ENCODE peak calls at places on chromosomes 4 and X, in seven cellular contexts. I is GM12864, H is upper lobe of right lung, D is psoas muscle, P is bronchial epithelial cell, A is BJ, M is brain microvascular endothelial cell. K is an unnamed sample.

GRCh38 chr4:54567327-54567726 is 90.4 kb upstream of the KIT start:
- DNase-seq in I (no peak), H (no peak), D (no peak), P (no peak), A (no peak), M (no peak), K (no peak)

GRCh38 chr4:38567448-38567847 is 96.6 kb upstream of the KLF3 start:
- DNase-seq in I (no peak), H (no peak), D (no peak), P (peak), A (no peak), M (no peak), K (no peak)

GRCh38 chr4:78659264-78659663 is 107.7 kb downstream of the ANXA3 start:
- DNase-seq in I (no peak), H (no peak), D (no peak), P (no peak), A (no peak), M (no peak), K (no peak)

GRCh38 chr4:185566425-185566824 is 31.1 kb upstream of the PDLIM3 start:
- DNase-seq in I (no peak), H (no peak), D (no peak), P (no peak), A (no peak), M (no peak), K (no peak)

GRCh38 chrX:134206221-134206620 is 30.8 kb upstream of the CCDC160 start:
- DNase-seq in I (no peak), H (no peak), D (no peak), P (no peak), A (no peak), M (no peak), K (no peak)

GRCh38 chr4:86970447-86971354 is 35.9 kb downstream of the AFF1 start:
- DNase-seq in I (no peak), H (no peak), D (no peak), P (peak), A (no peak), M (no peak), K (no peak)

GRCh38 chrX:140346711-140347110 is 158.2 kb downstream of the SOX3 start:
- DNase-seq in I (no peak), H (no peak), D (no peak), P (peak), A (no peak), M (no peak), K (no peak)

GRCh38 chr4:161791796-161792556 is 371.8 kb downstream of the FSTL5 start:
- DNase-seq in I (no peak), H (peak), D (no peak), P (no peak), A (no peak), M (no peak), K (peak)

GRCh38 chr4:6891436-6892170 is 18.0 kb upstream of the TBC1D14 start:
- DNase-seq in I (no peak), H (no peak), D (no peak), P (no peak), A (no peak), M (peak), K (peak)

GRCh38 chr4:71501992-71502391 is 163.2 kb downstream of the SLC4A4 start:
- DNase-seq in I (no peak), H (no peak), D (no peak), P (no peak), A (no peak), M (no peak), K (no peak)

GRCh38 chr4:153207561-153207960 is 3.3 kb downstream of the TRIM2 start:
- DNase-seq in I (no peak), H (no peak), D (peak), P (no peak), A (no peak), M (peak), K (no peak)

GRCh38 chrX:153723351-153724251 is 586 bp downstream of the BCAP31 start:
- DNase-seq in I (no peak), H (peak), D (peak), P (peak), A (no peak), M (peak), K (no peak)

GRCh38 chrX:109040057-109040456 is 303.7 kb upstream of the IRS4 start:
- DNase-seq in I (no peak), H (no peak), D (no peak), P (no peak), A (no peak), M (no peak), K (no peak)

GRCh38 chr4:6506616-6507140 is 34.3 kb upstream of the PPP2R2C start:
- DNase-seq in I (no peak), H (no peak), D (no peak), P (no peak), A (no peak), M (no peak), K (peak)

GRCh38 chr4:8727131-8727530 is 134.6 kb downstream of the CPZ start:
- DNase-seq in I (no peak), H (peak), D (peak), P (no peak), A (no peak), M (no peak), K (no peak)

GRCh38 chr4:56197387-56197786 is 189.9 kb downstream of the AASDH start:
- DNase-seq in I (no peak), H (no peak), D (no peak), P (no peak), A (no peak), M (peak), K (no peak)

GRCh38 chr4:8191136-8191747 is 7.8 kb upstream of the SH3TC1 start:
- DNase-seq in I (no peak), H (peak), D (peak), P (peak), A (no peak), M (peak), K (no peak)

GRCh38 chrX:29687687-29688086 is 527.7 kb upstream of the MAGEB2 start:
- DNase-seq in I (no peak), H (no peak), D (no peak), P (peak), A (no peak), M (peak), K (no peak)

GRCh38 chr4:148203056-148203898 is 238.9 kb downstream of the NR3C2 start:
- DNase-seq in I (no peak), H (no peak), D (no peak), P (no peak), A (no peak), M (no peak), K (no peak)

GRCh38 chr4:158809611-158810486 is 41.0 kb downstream of the FNIP2 start:
- DNase-seq in I (no peak), H (no peak), D (no peak), P (peak), A (peak), M (peak), K (no peak)

DNA sequence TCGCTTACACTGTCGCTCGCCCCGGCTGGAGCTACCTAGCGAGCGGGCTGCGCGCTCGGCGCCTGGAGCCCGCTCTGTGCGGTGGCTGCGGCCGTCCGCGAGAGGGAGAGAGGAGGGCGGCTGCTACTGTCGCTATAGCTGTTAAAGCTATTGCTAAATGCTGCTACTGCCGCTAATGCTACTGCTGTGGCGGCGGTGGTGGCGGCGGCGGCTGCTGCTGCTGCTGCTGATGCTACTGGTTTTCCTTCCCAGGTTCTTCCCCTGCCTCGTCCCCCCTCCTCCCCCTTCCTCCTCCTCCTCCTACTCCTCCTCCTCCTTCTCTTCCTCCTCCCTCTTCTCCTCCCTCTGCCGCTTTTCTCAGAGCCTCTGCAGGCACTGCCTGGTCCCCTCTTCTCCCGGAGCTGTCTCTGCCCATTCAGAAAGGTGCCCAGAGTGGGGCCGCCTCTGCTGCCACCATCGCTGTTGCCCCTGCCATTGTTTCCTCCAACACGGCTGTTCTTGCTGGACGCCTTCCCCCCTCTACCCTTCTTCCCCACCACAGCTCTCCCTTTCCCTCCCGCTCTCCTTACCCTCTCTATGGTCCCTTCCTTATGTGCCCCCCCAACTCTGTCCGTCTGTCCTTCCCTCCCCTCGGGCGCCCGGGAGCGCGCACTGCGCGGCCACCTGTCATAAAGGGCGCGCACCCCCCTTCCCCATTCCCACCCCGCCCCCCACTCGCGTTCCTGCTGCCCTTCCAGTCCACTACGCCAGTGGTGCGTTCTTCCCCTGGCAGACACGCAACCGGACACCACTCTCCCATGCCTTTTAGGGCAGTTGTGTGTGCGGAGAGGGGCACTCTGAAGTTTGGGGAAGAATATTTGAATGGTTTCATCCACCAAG is at the start of gene NEXMIF:
- DNase-seq in I (no peak), H (no peak), D (no peak), P (peak), A (no peak), M (no peak), K (no peak)
- TF ChIP-seq CTCF in I (peak), H (peak), D (no peak), P (peak), A (peak), M (peak), K (peak)

GRCh38 chr4:17985832-17986231 is 35.7 kb downstream of the LCORL start:
- DNase-seq in I (no peak), H (no peak), D (no peak), P (no peak), A (no peak), M (no peak), K (no peak)
- TF ChIP-seq CTCF in I (no peak), H (no peak), D (no peak), P (no peak), A (no peak), M (no peak), K (no peak)

GRCh38 chrX:35726176-35726575 is 72.0 kb upstream of the MAGEB16 start:
- DNase-seq in I (no peak), H (no peak), D (no peak), P (peak), A (no peak), M (peak), K (no peak)
- TF ChIP-seq CTCF in I (no peak), H (peak), D (no peak), P (peak), A (no peak), M (peak), K (peak)

GRCh38 chr4:123994917-123995316 is 598.3 kb downstream of the SPRY1 start:
- DNase-seq in I (no peak), H (no peak), D (no peak), P (no peak), A (no peak), M (no peak), K (no peak)
- TF ChIP-seq CTCF in I (peak), H (no peak), D (peak), P (peak), A (peak), M (peak), K (peak)